ENCODE peak calls at places on chromosomes 12 and 14, in seven cellular contexts. N, H, D, I, Z, B and Q are unnamed samples.

GRCh38 chr12:9721394-9722092 is 11.4 kb downstream of the CLECL1 start:
- DNase-seq in N (no peak), H (no peak), D (no peak), I (no peak), Z (no peak), B (no peak), Q (no peak)

GRCh38 chr14:21987937-21988336 is 314.3 kb upstream of the OR4E1 start:
- DNase-seq in N (no peak), H (peak), D (no peak), I (no peak), Z (peak), B (no peak), Q (peak)

GRCh38 chr12:100661300-100661951 is 87.9 kb downstream of the GAS2L3 start:
- DNase-seq in N (no peak), H (no peak), D (no peak), I (no peak), Z (no peak), B (no peak), Q (no peak)

GRCh38 chr12:6770094-6770493 is 2.2 kb upstream of the LAG3 start:
- DNase-seq in N (no peak), H (no peak), D (no peak), I (no peak), Z (no peak), B (no peak), Q (no peak)

GRCh38 chr12:5554711-5555110 is 122.8 kb downstream of the NTF3 start:
- DNase-seq in N (no peak), H (no peak), D (no peak), I (no peak), Z (peak), B (no peak), Q (no peak)

GRCh38 chr12:70920251-70920851 is at the start of gene PTPRR:
- DNase-seq in N (no peak), H (no peak), D (peak), I (no peak), Z (no peak), B (no peak), Q (no peak)

GRCh38 chr12:68237523-68238070 is 12.0 kb upstream of the IL26 start:
- DNase-seq in N (no peak), H (no peak), D (no peak), I (no peak), Z (no peak), B (no peak), Q (no peak)

GRCh38 chr14:50943943-50944646 is at the start of gene PYGL:
- DNase-seq in N (no peak), H (peak), D (peak), I (peak), Z (peak), B (no peak), Q (peak)

GRCh38 chr14:72736791-72737559 is 156.9 kb downstream of the DPF3 start:
- DNase-seq in N (no peak), H (no peak), D (no peak), I (no peak), Z (no peak), B (no peak), Q (no peak)

GRCh38 chr12:27733052-27733656 is 22.5 kb downstream of the MRPS35 start:
- DNase-seq in N (peak), H (peak), D (peak), I (peak), Z (peak), B (no peak), Q (no peak)